ENCODE peak calls at places on chromosomes 1 and 21, in eight cellular contexts. V, L, Z, F, H, G, J and N are unnamed samples.

GRCh38 chr1:62269439-62269838 is 49.8 kb downstream of the KANK4 start:
- DNase-seq in H (no peak), G (no peak), F (no peak), Z (no peak), J (no peak), L (no peak), V (no peak), N (no peak)

GRCh38 chr1:46718340-46718726 is 581 bp downstream of the EFCAB14 start:
- DNase-seq in J (no peak), V (no peak), G (no peak), H (no peak), F (no peak), L (no peak), Z (no peak), N (no peak)

GRCh38 chr1:90835172-90835660 is 118.1 kb upstream of the BARHL2 start:
- DNase-seq in G (no peak), F (no peak), H (no peak), L (no peak), Z (no peak), V (no peak), J (no peak), N (no peak)

GRCh38 chr1:57616906-57617305 is 193.0 kb upstream of the DAB1 start:
- DNase-seq in H (no peak), F (no peak), Z (no peak), L (no peak), G (no peak), V (no peak), J (no peak), N (no peak)

GRCh38 chr21:28669331-28669730 is 323.3 kb downstream of the LTN1 start:
- DNase-seq in G (no peak), Z (no peak), L (no peak), V (no peak), H (no peak), J (no peak), F (no peak), N (no peak)

GRCh38 chr1:225527575-225527974 is 99.7 kb upstream of the LBR start:
- DNase-seq in G (no peak), H (no peak), L (no peak), Z (no peak), J (no peak), F (no peak), V (no peak), N (no peak)

GRCh38 chr1:44072204-44072603 is 40.9 kb upstream of the SLC6A9 start:
- DNase-seq in H (no peak), L (no peak), J (no peak), Z (peak; percentile 55), V (peak; percentile 72), F (no peak), G (no peak), N (no peak)

GRCh38 chr1:204041232-204041767 is 31.6 kb upstream of the SOX13 start:
- DNase-seq in J (no peak), L (no peak), Z (no peak), H (no peak), F (no peak), G (no peak), V (no peak), N (no peak)

GRCh38 chr21:39022901-39023693 is 160.2 kb downstream of the PSMG1 start:
- DNase-seq in V (no peak), G (no peak), Z (peak; percentile 49), J (no peak), H (no peak), F (peak; percentile 87), L (no peak), N (no peak)
- TF ChIP-seq CTCF in V (peak; percentile 37), G (peak; percentile 37), Z (no peak), J (no peak), H (no peak), F (peak; percentile 29), L (no peak), N (no peak)

GRCh38 chr21:30164796-30165195 is 1.8 kb downstream of the CLDN17 start:
- DNase-seq in J (no peak), V (no peak), H (no peak), L (no peak), G (no peak), Z (no peak), F (no peak), N (no peak)
- TF ChIP-seq CTCF in J (no peak), V (no peak), H (no peak), L (no peak), G (no peak), Z (no peak), F (no peak), N (no peak)

DNA sequence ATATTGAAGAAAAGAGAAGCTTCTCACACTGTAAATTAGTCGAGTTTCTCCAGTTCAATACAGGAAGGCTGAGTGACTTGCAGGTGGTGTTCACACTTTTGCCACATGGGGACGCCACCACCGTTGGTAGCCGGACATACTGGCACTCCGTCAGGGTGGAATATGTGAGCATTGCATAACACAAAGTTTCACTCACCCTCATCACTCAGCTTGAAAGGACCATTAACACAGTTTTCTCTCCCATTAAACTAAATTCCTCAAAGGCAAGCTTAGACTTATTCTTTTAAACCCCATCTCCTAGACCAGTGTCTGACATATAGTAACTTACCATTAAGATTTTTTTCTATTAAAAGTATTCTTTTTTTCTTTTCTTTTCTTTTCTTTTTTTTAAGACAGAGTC is 105.3 kb upstream of the SERBP1 start:
- DNase-seq in F (peak; percentile 85), J (peak; percentile 80), L (peak; percentile 67), Z (peak; percentile 71), V (peak; percentile 75), H (peak; percentile 10), G (peak; percentile 62), N (peak; percentile 79)
- TF ChIP-seq CTCF in F (peak; percentile 85), J (peak; percentile 87), L (peak; percentile 90), Z (peak; percentile 93), V (peak; percentile 99), H (peak; percentile 85), G (peak; percentile 94), N (peak; percentile 93)

GRCh38 chr1:81155131-81155530 is 645.6 kb upstream of the ADGRL2 start:
- DNase-seq in V (no peak), G (no peak), J (no peak), H (no peak), Z (no peak), F (no peak), L (no peak), N (no peak)

GRCh38 chr1:81160696-81161095 is 640.0 kb upstream of the ADGRL2 start:
- DNase-seq in J (no peak), V (no peak), H (no peak), L (no peak), F (no peak), G (no peak), Z (no peak), N (peak; percentile 9)

GRCh38 chr1:81158592-81158991 is 642.1 kb upstream of the ADGRL2 start:
- DNase-seq in G (no peak), H (no peak), Z (no peak), V (no peak), F (no peak), J (no peak), L (no peak), N (no peak)

DNA sequence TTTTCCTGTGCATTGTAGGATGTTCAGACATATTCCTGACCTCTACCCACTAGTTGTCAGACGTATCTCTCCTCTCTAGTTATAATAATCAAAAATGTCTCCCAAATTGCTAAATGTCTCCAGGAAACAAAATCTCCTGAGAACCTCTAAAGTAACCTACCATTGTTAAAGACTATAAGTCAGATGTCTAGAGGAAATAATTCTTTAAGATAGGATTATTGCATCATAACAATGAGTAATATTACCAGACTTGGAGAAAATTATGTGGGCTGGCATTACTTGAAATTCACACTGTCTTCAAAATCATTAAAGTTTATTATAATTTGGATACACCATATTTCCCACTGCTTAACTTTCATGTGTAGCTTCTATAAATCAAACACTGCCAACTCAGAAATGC is 643.0 kb upstream of the ADGRL2 start:
- DNase-seq in H (no peak), V (no peak), Z (no peak), J (no peak), L (no peak), G (no peak), F (no peak), N (no peak)
- TF ChIP-seq CTCF in H (no peak), V (no peak), Z (no peak), J (no peak), L (no peak), G (no peak), F (no peak), N (no peak)

DNA sequence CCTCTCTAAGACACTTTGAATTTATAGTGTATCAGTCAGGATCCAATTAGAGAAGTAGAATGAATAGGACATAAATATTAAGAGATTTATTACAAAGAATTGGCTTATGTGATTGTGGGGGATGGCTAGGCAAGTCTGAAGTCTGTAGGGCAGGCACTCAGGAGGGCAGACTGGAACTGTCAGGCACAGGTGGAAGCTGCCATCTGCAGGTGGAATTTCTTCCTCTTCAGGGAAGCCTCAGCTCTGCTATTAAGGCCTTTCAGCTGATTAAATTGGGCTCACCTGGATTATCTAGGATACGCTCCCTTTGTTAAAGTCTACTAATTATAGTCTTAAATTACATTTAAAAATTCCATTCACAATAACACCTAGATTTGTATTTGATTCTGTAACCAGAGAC is 92.0 kb upstream of the HAO2 start:
- DNase-seq in F (no peak), J (peak; percentile 27), H (no peak), Z (no peak), V (no peak), G (no peak), L (peak; percentile 7), N (peak; percentile 18)
- TF ChIP-seq CTCF in F (no peak), J (no peak), H (peak; percentile 10), Z (no peak), V (no peak), G (peak; percentile 41), L (no peak), N (no peak)